ENCODE peak calls at places on chromosomes 7 and 10, in six cellular contexts. L, B, U, O, D and J are unnamed samples. For H3K4me1, the result is how much of the 10 kb centered on the place peaks cover.

GRCh38 chr10:124605001-124605370 is 139.2 kb downstream of the FAM53B start:
- DNase-seq in L (no peak), B (no peak), U (no peak), O (no peak), D (no peak), J (no peak)

GRCh38 chr10:76303682-76304316 is 872.4 kb downstream of the LRMDA start:
- DNase-seq in L (peak), B (peak), U (no peak), O (peak), D (peak), J (peak)

GRCh38 chr7:123580406-123581161 is 21.0 kb upstream of the ASB15 start:
- DNase-seq in L (no peak), B (no peak), U (peak), O (peak), D (peak), J (no peak)

GRCh38 chr10:55813451-55814170 is 547.4 kb downstream of the ZWINT start:
- DNase-seq in L (no peak), B (no peak), U (no peak), O (no peak), D (no peak), J (no peak)

GRCh38 chr7:147013820-147014219 is 897.2 kb downstream of the CNTNAP2 start:
- DNase-seq in L (no peak), B (no peak), U (no peak), O (no peak), D (no peak), J (no peak)

GRCh38 chr10:106216085-106216484 is 948.4 kb downstream of the SORCS1 start:
- DNase-seq in L (no peak), B (peak), U (no peak), O (no peak), D (no peak), J (no peak)

GRCh38 chr10:119981826-119982225 is 89.3 kb downstream of the SEC23IP start:
- DNase-seq in L (no peak), B (no peak), U (no peak), O (no peak), D (no peak), J (no peak)

GRCh38 chr7:43834463-43835251 is 34.7 kb downstream of the MRPS24 start:
- DNase-seq in L (no peak), B (no peak), U (peak), O (peak), D (peak), J (peak)

GRCh38 chr7:16648551-16648950 is 2.6 kb downstream of the BZW2 start:
- DNase-seq in L (no peak), B (no peak), U (no peak), O (no peak), D (no peak), J (no peak)
- H3K4me3 ChIP-seq in L (no peak), B (peak), U (no peak), O (no peak), D (no peak), J (no peak)

GRCh38 chr7:50315193-50315592 is 10.7 kb downstream of the IKZF1 start:
- DNase-seq in L (no peak), B (no peak), U (no peak), O (no peak), D (no peak), J (peak)

GRCh38 chr7:50314778-50315177 is 10.3 kb downstream of the IKZF1 start:
- DNase-seq in L (no peak), B (no peak), U (no peak), O (no peak), D (no peak), J (no peak)

GRCh38 chr7:50310361-50310760 is 5.8 kb downstream of the IKZF1 start:
- DNase-seq in L (no peak), B (no peak), U (no peak), O (no peak), D (no peak), J (no peak)

GRCh38 chr7:50312176-50312575 is 7.7 kb downstream of the IKZF1 start:
- DNase-seq in L (no peak), B (no peak), U (no peak), O (no peak), D (no peak), J (no peak)

DNA sequence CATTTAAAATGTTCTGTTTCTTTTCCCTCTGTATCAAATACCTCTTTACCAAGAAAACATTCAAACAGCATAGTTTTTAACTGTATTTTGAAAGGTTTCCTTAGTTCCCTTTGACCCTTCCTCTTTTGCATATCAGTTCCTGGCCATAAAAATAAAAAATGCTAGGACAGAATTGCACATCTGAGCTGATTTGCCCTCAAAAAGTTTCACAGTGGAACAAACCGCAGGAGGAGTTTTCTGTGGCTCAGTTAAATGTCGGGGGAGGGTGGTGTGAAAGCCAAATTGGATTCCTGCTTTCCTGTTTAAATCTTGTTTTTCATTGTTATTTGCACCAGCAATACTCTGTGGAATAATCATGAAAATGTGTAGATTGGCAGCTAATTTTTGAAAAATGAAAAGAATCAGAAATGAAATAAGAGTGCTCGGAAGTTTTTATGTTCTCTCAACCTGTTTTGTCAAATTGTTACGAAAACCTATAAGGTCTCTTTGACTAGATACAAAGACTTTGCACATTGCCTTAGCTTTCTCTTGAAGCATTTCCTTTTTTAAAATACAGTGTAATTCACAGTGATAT is 8.2 kb downstream of the IKZF1 start:
- DNase-seq in L (no peak), B (no peak), U (no peak), O (no peak), D (no peak), J (no peak)
- H3K27ac ChIP-seq in L (no peak), B (no peak), U (peak), O (no peak), D (no peak), J (peak)

GRCh38 chr7:101116898-101117297 is 10.0 kb upstream of the SERPINE1 start:
- DNase-seq in L (no peak), B (no peak), U (no peak), O (no peak), D (no peak), J (no peak)

GRCh38 chr7:101118856-101119255 is 8.0 kb upstream of the SERPINE1 start:
- DNase-seq in L (no peak), B (no peak), U (no peak), O (no peak), D (no peak), J (no peak)

GRCh38 chr7:101121996-101122932 is 4.6 kb upstream of the SERPINE1 start:
- DNase-seq in L (peak), B (peak), U (no peak), O (peak), D (peak), J (no peak)

GRCh38 chr7:101120315-101120714 is 6.6 kb upstream of the SERPINE1 start:
- DNase-seq in L (no peak), B (no peak), U (no peak), O (no peak), D (no peak), J (no peak)

DNA sequence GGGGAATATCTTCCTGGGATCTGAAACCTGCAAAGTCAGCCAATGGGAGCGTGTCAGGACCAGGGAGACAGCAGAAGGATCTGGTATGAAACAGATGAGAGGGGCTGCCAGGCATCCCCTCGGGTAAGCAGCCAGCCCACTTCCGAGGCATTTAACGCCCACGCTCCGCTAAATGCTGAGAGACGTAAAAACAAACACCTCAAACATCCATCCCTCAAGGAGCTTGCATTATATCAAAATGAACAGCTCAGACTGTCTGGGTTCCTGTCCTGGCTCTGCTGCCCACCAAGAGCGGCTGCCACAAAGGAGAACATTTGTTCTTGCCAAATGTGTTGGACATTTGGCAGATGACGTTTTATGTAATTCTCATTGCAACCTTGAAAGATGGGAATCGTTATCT is 7.0 kb upstream of the SERPINE1 start:
- DNase-seq in L (no peak), B (no peak), U (no peak), O (no peak), D (no peak), J (no peak)
- H3K4me1 ChIP-seq in L (under half), B (under half), U (under half), O (under half), D (under half), J (under half)

DNA sequence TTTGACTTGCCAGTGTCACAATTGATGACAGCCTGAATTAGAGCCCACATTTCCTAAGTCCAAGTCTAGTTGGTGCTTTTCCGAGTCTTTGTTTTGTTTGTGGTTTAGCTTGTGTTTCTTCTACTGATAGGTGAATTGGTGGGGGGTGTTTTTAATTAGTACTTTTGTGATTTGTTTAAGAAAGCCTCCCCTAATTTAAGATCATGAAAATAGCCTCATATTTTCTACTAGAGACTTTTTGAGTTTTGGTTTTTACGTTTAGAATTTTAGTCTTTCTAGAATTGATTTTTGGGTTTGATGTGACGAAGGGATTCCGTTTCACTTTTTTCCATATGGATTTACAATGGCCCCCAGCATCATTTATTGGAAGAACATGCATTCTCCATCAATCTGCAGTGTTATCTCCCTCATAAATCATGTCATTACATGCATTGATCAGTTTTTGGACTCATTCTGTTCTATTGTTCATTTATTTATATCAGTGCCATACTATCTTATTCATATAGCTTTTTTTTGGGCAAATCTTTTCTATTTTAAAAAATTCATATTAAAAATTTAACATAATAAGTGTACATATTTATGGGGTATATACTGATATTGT is 32.8 kb downstream of the BTRC start:
- DNase-seq in L (no peak), B (no peak), U (no peak), O (no peak), D (no peak), J (no peak)
- H3K4me3 ChIP-seq in L (no peak), B (no peak), U (no peak), O (no peak), D (no peak), J (no peak)

GRCh38 chr10:73639286-73639685 is 2.0 kb downstream of the MYOZ1 start:
- DNase-seq in L (no peak), B (no peak), U (no peak), O (no peak), D (no peak), J (no peak)

GRCh38 chr10:73644767-73645166 is 3.5 kb upstream of the MYOZ1 start:
- DNase-seq in L (no peak), B (no peak), U (no peak), O (no peak), D (no peak), J (no peak)

GRCh38 chr10:73644015-73644743 is 2.9 kb upstream of the MYOZ1 start:
- DNase-seq in L (peak), B (no peak), U (peak), O (peak), D (peak), J (peak)

GRCh38 chr10:73643362-73643761 is 2.1 kb upstream of the MYOZ1 start:
- DNase-seq in L (no peak), B (no peak), U (no peak), O (no peak), D (no peak), J (no peak)

GRCh38 chr10:73641272-73642060 is at the start of gene MYOZ1:
- DNase-seq in L (no peak), B (no peak), U (no peak), O (no peak), D (peak), J (no peak)
- H3K27ac ChIP-seq in L (peak), B (peak), U (no peak), O (no peak), D (no peak), J (no peak)

DNA sequence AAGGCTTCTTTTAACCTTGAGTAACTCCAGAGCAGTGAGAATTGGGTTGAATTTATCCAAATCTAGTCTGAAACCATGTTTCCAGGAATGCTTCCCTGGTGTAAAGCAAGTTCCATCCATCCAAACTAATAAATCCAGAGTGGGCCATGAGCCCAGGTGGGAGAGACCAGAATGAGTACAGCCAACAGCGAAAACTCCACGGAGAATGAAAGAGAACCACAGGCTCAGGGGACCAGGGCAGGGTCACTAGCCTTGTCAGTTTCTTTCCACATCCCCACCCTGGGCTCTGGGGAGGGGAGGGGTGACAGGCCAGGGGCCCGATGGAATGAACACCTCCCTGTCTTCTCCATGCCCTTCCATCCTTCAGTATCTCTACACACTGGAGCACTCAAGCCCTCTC is 180.1 kb downstream of the NEURL1 start:
- DNase-seq in L (no peak), B (no peak), U (no peak), O (no peak), D (no peak), J (no peak)
- H3K4me1 ChIP-seq in L (under half), B (half or more), U (under half), O (under half), D (under half), J (under half)

GRCh38 chr7:51472017-51472296 is 155.3 kb upstream of the COBL start:
- DNase-seq in L (no peak), B (no peak), U (no peak), O (no peak), D (no peak), J (no peak)
- H3K4me3 ChIP-seq in L (no peak), B (no peak), U (no peak), O (no peak), D (no peak), J (no peak)

GRCh38 chr7:22581099-22581498 is 81.1 kb upstream of the STEAP1B start:
- DNase-seq in L (no peak), B (no peak), U (no peak), O (no peak), D (no peak), J (no peak)

GRCh38 chr7:22574756-22575517 is 74.9 kb upstream of the STEAP1B start:
- DNase-seq in L (no peak), B (no peak), U (no peak), O (no peak), D (no peak), J (no peak)

GRCh38 chr7:22578048-22578770 is 78.2 kb upstream of the STEAP1B start:
- DNase-seq in L (no peak), B (no peak), U (no peak), O (peak), D (peak), J (no peak)

GRCh38 chr7:22579961-22580360 is 80.0 kb upstream of the STEAP1B start:
- DNase-seq in L (no peak), B (no peak), U (no peak), O (no peak), D (no peak), J (no peak)

GRCh38 chr7:22576941-22577927 is 77.2 kb upstream of the STEAP1B start:
- DNase-seq in L (peak), B (no peak), U (no peak), O (peak), D (peak), J (no peak)
- H3K27ac ChIP-seq in L (peak), B (peak), U (no peak), O (peak), D (peak), J (no peak)

DNA sequence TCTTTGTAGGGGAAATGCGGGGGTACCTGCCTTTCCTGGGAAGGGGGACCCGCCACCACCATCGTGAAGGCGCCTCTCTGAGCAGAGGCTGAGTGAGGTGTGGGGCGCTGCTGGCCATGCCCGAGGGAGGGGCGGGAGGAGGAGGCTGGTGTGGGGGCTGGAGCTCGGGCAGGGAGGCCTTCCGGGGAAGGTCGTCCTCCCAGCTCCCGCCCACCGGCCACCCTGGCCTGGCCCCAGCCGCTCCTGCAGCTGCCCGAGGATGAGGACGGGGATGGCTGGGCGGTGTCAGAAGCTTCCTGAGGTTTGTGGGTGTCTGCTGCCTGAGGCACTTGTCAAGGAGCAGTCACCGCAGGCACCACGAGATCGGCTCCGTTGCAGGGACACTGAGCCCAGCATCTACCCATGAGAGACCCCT is 11.4 kb downstream of the PWWP2B start:
- DNase-seq in L (no peak), B (no peak), U (no peak), O (no peak), D (peak), J (no peak)
- H3K4me1 ChIP-seq in L (under half), B (half or more), U (under half), O (under half), D (under half), J (under half)

DNA sequence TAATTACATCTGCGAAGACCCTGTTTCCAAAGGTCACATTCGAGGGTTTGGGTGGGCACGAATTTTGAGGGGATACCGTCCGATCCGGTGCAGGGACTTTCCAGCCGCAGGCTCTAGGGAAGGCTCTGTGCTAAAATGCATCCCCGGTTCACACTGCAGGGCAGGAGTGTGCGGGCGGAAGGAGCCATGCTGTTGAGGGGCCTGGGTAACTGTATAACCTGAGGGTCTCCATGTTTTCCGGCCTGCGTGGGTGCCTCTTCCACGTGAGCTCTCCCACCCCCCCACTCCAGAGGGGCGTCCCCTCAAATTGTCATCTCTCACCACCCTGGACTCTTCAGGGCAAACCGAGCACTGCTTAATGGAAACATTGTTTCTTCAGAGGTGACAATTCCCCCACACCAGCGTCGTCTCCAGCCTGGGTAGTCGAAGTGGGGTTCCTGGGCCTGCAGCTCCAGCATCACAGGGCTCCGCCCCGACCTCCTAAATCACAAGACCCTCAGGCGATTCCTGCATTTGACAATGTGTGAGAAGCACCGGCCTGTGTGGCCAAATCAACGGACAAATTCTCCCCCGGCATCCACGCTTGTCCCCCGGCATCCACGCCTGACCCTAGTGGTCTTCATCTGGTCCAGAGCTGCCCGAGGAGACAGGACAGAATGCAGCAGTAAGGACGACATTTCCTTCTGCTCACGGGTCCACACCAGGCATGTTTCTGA is 51.2 kb downstream of the FOXL3 start:
- DNase-seq in L (no peak), B (no peak), U (no peak), O (no peak), D (no peak), J (no peak)
- H3K4me3 ChIP-seq in L (no peak), B (no peak), U (no peak), O (no peak), D (no peak), J (no peak)